ENCODE peak calls at places on chromosomes 4 and X, in ten cellular contexts. G is stimulated activated CD4-positive, alpha-beta T cell treated with anti-CD3 and anti-CD28 coated beads, Interleukin-12 subunit alpha, Interleukin-12 subunit beta, amount 100 ng/mL, for 48 hours; E is anterior cingulate cortex; K is OCI-LY7; I is NCI-H1417; J is left cardiac atrium; V is fibroblast of the conjunctiva; C is memory B cell; T is stomach; H is aorta. A is an unnamed sample.

GRCh38 chr4:178314287-178314686 is 872.0 kb upstream of the AGA start:
- DNase-seq in G (no peak), E (no peak), K (no peak), I (no peak), J (no peak), V (no peak), C (no peak), T (no peak), H (no peak), A (no peak)

GRCh38 chr4:126375462-126376054 is 1060.8 kb downstream of the FAT4 start:
- DNase-seq in G (no peak), E (no peak), K (no peak), I (no peak), J (no peak), V (no peak), C (no peak), T (no peak), H (no peak), A (no peak)

GRCh38 chr4:26141916-26142638 is 178.7 kb upstream of the RBPJ start:
- DNase-seq in G (no peak), E (no peak), K (no peak), I (peak), J (no peak), V (peak), C (no peak), T (peak), H (peak), A (no peak)

GRCh38 chrX:18983711-18984380 is at the start of gene PHKA2:
- DNase-seq in G (no peak), E (no peak), K (no peak), I (peak), J (peak), V (peak), C (no peak), T (peak), H (peak), A (peak)

GRCh38 chrX:7263961-7264360 is 116.0 kb upstream of the PUDP start:
- DNase-seq in G (no peak), E (no peak), K (no peak), I (no peak), J (no peak), V (no peak), C (no peak), T (no peak), H (no peak), A (no peak)

GRCh38 chr4:116357758-116358157 is 727.6 kb downstream of the TRAM1L1 start:
- DNase-seq in G (no peak), E (no peak), K (peak), I (no peak), J (no peak), V (no peak), C (no peak), T (peak), H (no peak), A (no peak)

GRCh38 chr4:21181716-21182115 is 481.5 kb downstream of the PACRGL start:
- DNase-seq in G (no peak), E (no peak), K (no peak), I (no peak), J (no peak), V (no peak), C (no peak), T (no peak), H (no peak), A (no peak)

GRCh38 chr4:146165840-146166239 is 9.7 kb upstream of the LSM6 start:
- DNase-seq in G (no peak), E (no peak), K (no peak), I (no peak), J (no peak), V (peak), C (no peak), T (no peak), H (no peak), A (no peak)